ENCODE peak calls at places on chromosomes 12 and 14, in five cellular contexts. W, Z, P, T and E are unnamed samples.

GRCh38 chr14:51168220-51168613 is 71.8 kb upstream of the TMX1 start:
- DNase-seq in W (no peak), Z (no peak), P (no peak), T (no peak), E (no peak)

GRCh38 chr12:132248439-132249157 is 80.8 kb downstream of the GALNT9 start:
- DNase-seq in W (no peak), Z (peak; percentile 83), P (no peak), T (no peak), E (peak; percentile 82)

GRCh38 chr12:30484658-30485057 is 211.0 kb downstream of the IPO8 start:
- DNase-seq in W (no peak), Z (no peak), P (no peak), T (no peak), E (no peak)

GRCh38 chr12:54759751-54760150 is 94.6 kb upstream of the MUCL1 start:
- DNase-seq in W (no peak), Z (peak; percentile 71), P (no peak), T (no peak), E (peak; percentile 36)

GRCh38 chr12:108302471-108303311 is 36.4 kb downstream of the CMKLR1 start:
- DNase-seq in W (peak; percentile 59), Z (no peak), P (peak; percentile 97), T (peak; percentile 92), E (peak; percentile 68)

GRCh38 chr14:71638523-71639196 is 293.6 kb upstream of the RGS6 start:
- DNase-seq in W (no peak), Z (no peak), P (no peak), T (no peak), E (no peak)

GRCh38 chr12:89029961-89030360 is 322.3 kb downstream of the DUSP6 start:
- DNase-seq in W (no peak), Z (no peak), P (no peak), T (no peak), E (peak; percentile 17)

GRCh38 chr12:77720258-77720657 is 110.4 kb upstream of the NAV3 start:
- DNase-seq in W (no peak), Z (no peak), P (no peak), T (no peak), E (peak; percentile 33)

GRCh38 chr12:52442600-52443061 is 8.5 kb upstream of the KRT75 start:
- DNase-seq in W (peak; percentile 26), Z (no peak), P (peak; percentile 54), T (no peak), E (peak; percentile 97)

GRCh38 chr12:86186449-86186848 is 69.7 kb downstream of the MGAT4C start:
- DNase-seq in W (no peak), Z (peak; percentile 27), P (no peak), T (no peak), E (peak; percentile 30)

GRCh38 chr14:65070710-65071033 is 31.6 kb downstream of the MAX start:
- DNase-seq in W (no peak), Z (no peak), P (no peak), T (no peak), E (no peak)

GRCh38 chr12:89525002-89525823 is 617 bp upstream of the GALNT4 start:
- DNase-seq in W (peak; percentile 57), Z (peak; percentile 74), P (peak; percentile 87), T (no peak), E (peak; percentile 20)

GRCh38 chr14:71532790-71533189 is 399.4 kb upstream of the RGS6 start:
- DNase-seq in W (no peak), Z (no peak), P (no peak), T (no peak), E (no peak)

GRCh38 chr14:96940009-96940408 is 142.8 kb downstream of the VRK1 start:
- DNase-seq in W (no peak), Z (peak; percentile 24), P (no peak), T (no peak), E (no peak)

GRCh38 chr12:55619352-55620138 is 17.1 kb upstream of the OR10P1 start:
- DNase-seq in W (peak; percentile 41), Z (peak; percentile 89), P (no peak), T (no peak), E (peak; percentile 93)

GRCh38 chr14:36973806-36974442 is 198.5 kb downstream of the SLC25A21 start:
- DNase-seq in W (no peak), Z (no peak), P (no peak), T (no peak), E (peak; percentile 73)

GRCh38 chr12:116924558-116925453 is 14.1 kb downstream of the FBXW8 start:
- DNase-seq in W (no peak), Z (peak; percentile 89), P (no peak), T (no peak), E (peak; percentile 94)

GRCh38 chr12:20601668-20602280 is 93.4 kb upstream of the SLCO1C1 start:
- DNase-seq in W (no peak), Z (peak; percentile 68), P (no peak), T (no peak), E (peak; percentile 76)
- TF ChIP-seq CTCF in W (peak; percentile 22), Z (peak; percentile 44), P (no peak), T (peak; percentile 63), E (peak; percentile 49)

DNA sequence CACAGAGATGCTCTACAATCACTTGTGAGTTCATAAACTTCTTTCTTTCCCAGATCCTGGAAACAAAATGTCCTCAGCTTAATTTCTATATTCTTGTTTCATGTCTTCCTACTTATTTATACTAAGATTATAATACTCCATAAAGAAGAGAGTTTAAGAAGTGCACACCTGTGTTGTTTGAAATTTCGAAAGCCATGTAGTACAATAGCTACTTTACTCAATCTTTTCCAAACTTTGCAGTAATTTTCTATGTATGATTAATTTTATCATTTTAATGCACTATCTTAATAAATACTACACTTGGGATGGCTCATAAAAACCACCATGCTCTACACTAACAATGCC is 300 bp upstream of the TTC5 start:
- DNase-seq in W (no peak), Z (no peak), P (no peak), T (no peak), E (no peak)
- H3K4me3 ChIP-seq in W (no peak overlapping the region), Z (no peak overlapping the region), P (no peak overlapping the region), T (peak overlapping the region; percentile 71), E (no peak overlapping the region)

DNA sequence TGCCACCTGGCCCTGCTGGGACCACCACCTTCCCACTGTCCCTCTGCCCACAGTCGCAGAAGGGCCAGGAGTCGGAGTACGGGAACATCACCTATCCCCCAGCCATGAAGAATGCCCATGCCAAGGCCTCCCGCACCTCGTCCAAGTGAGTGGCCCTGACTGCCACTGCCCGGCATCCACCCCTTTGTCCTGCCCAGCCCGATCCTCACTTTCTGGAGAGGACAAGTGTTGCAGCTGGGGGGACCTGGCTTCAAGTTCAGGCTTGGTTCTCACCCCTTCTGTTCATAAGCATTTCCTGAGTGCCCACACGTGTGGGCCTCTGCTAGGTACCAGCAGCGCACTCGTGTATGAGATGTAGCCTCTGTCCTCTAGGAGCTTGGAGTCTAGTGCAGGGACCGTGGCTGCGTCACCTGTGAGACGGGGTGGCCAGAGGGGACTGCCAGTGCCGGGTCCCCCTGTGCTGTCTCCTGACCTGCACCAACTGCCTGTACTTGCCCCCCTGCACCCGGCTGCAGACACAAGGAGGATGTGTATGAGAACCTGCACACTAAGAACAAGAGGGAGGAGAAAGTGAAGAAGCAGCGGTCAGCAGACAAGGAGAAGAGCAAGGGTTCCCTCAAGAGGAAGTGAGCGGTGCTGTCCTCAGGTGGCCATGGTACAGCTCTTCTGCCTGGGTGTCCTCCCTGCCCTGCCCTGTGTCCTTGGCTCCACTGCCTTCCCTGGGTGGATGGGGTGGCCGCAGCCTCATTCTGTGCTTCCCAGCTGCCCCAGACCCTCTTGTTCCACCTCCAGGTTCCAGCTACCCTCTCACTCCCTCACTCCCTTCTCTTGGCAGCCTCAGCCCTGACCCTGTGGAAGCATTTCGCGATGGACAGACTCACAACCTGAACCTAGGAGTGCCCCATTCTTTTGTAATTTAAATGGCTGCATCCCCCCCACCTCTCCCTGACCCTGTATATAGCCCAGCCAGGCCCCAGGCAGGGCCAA is 9.4 kb downstream of the PTPN6 start:
- DNase-seq in W (no peak), Z (peak; percentile 78), P (peak; percentile 83), T (no peak), E (peak; percentile 44)
- TF ChIP-seq CTCF in W (no peak), Z (peak; percentile 38), P (no peak), T (no peak), E (peak; percentile 16)

GRCh38 chr12:8823565-8824300 is 1.3 kb downstream of the A2ML1 start:
- DNase-seq in W (no peak), Z (peak; percentile 34), P (no peak), T (no peak), E (peak; percentile 16)
- H3K4me3 ChIP-seq in W (no peak overlapping the region), Z (no peak overlapping the region), P (no peak overlapping the region), T (no peak overlapping the region), E (no peak overlapping the region)

DNA sequence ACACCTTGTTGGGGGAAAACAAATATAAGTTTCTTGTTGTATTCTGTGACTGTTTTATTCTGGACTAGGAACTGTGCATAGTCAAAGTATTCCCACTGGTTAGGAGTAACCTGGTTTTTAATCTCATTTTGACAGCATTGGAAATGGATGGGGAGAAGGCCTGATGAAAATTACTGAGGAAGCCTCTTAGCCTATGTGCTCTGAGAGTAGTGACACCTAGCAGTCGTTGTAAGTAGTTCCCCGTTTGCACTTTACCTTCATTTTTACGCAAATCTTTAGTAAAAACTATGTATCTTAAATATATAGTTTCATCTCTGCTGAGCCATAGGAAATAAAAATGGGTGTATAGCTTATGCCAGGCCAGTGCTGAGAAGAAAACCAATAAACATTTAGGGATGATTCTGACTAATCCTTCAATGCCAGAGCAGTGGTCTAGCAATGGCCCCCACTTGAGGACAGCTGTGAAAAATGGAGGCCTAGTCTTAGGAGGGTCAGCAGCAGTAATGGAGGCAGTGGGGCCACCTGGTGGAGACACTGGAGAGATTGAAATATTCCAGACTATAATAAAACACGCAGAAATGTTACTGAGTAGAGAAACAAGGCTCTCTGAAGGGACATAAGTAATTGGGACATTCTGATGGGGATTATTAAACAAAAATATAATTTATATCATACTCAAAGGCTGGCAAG is 133.2 kb upstream of the NOVA1 start:
- DNase-seq in W (peak; percentile 19), Z (peak; percentile 24), P (no peak), T (no peak), E (peak; percentile 44)
- TF ChIP-seq CTCF in W (no peak), Z (peak; percentile 42), P (no peak), T (no peak), E (peak; percentile 58)

GRCh38 chr14:67514203-67514607 is 18.9 kb upstream of the PLEKHH1 start:
- DNase-seq in W (peak; percentile 40), Z (no peak), P (no peak), T (no peak), E (no peak)
- H3K4me3 ChIP-seq in W (no peak overlapping the region), Z (no peak overlapping the region), P (peak overlapping the region; percentile 86), T (peak overlapping the region; percentile 75), E (peak overlapping the region; percentile 58)